ENCODE peak calls at places on chromosomes 16 and 17, in six cellular contexts. S is mucosa of gallbladder, I is left kidney, W is lower lobe of right lung, T is astrocyte of the spinal cord, O is MM.1S. G is an unnamed sample.

GRCh38 chr17:70658324-70658723 is 489.0 kb downstream of the KCNJ2 start:
- DNase-seq in S (no peak), I (peak), W (no peak), T (no peak), O (no peak), G (no peak)

GRCh38 chr17:17363638-17364337 is 60.6 kb downstream of the NT5M start:
- DNase-seq in S (no peak), I (no peak), W (peak), T (no peak), O (no peak), G (no peak)

GRCh38 chr17:77675816-77676799 is 282.4 kb upstream of the TNRC6C start:
- DNase-seq in S (peak), I (peak), W (no peak), T (no peak), O (no peak), G (no peak)

GRCh38 chr16:53061701-53062159 is 6.9 kb downstream of the CHD9 start:
- DNase-seq in S (no peak), I (no peak), W (peak), T (no peak), O (peak), G (no peak)

GRCh38 chr17:8832711-8833352 is 33.7 kb upstream of the MFSD6L start:
- DNase-seq in S (no peak), I (peak), W (peak), T (no peak), O (no peak), G (no peak)

GRCh38 chr16:66899310-66899944 is 19.1 kb downstream of the PDP2 start:
- DNase-seq in S (no peak), I (peak), W (peak), T (no peak), O (no peak), G (no peak)

GRCh38 chr16:68070811-68071546 is 14.2 kb upstream of the NFATC3 start:
- DNase-seq in S (no peak), I (peak), W (no peak), T (no peak), O (no peak), G (no peak)

GRCh38 chr17:49887086-49887743 is 39.3 kb upstream of the TAC4 start:
- DNase-seq in S (peak), I (peak), W (peak), T (no peak), O (no peak), G (peak)

GRCh38 chr17:50397111-50397918 is at the start of gene LRRC59:
- DNase-seq in S (peak), I (peak), W (peak), T (peak), O (peak), G (peak)

GRCh38 chr16:87431926-87432325 is 39.8 kb downstream of the MAP1LC3B start:
- DNase-seq in S (no peak), I (peak), W (no peak), T (peak), O (no peak), G (peak)

GRCh38 chr16:1428511-1428910 is 2.4 kb upstream of the PERCC1 start:
- DNase-seq in S (no peak), I (peak), W (no peak), T (no peak), O (no peak), G (no peak)

GRCh38 chr17:60128171-60128859 is 21.5 kb upstream of the CA4 start:
- DNase-seq in S (no peak), I (no peak), W (no peak), T (no peak), O (no peak), G (no peak)

GRCh38 chr16:17270683-17271109 is 200.1 kb downstream of the XYLT1 start:
- DNase-seq in S (peak), I (no peak), W (no peak), T (no peak), O (no peak), G (no peak)

GRCh38 chr16:19130852-19131808 is 17.4 kb downstream of the ITPRIPL2 start:
- DNase-seq in S (peak), I (peak), W (peak), T (peak), O (no peak), G (peak)

GRCh38 chr17:57519199-57519598 is 225.9 kb downstream of the CCDC182 start:
- DNase-seq in S (peak), I (peak), W (no peak), T (peak), O (no peak), G (peak)

GRCh38 chr16:11669380-11670146 is 1.3 kb downstream of the SNN start:
- DNase-seq in S (no peak), I (no peak), W (peak), T (no peak), O (no peak), G (no peak)

GRCh38 chr16:56777533-56777932 is 47.6 kb downstream of the NUP93 start:
- DNase-seq in S (no peak), I (no peak), W (no peak), T (no peak), O (no peak), G (peak)

GRCh38 chr17:47694018-47694817 is at the start of gene TBKBP1:
- DNase-seq in S (no peak), I (peak), W (peak), T (no peak), O (no peak), G (no peak)

GRCh38 chr17:27489045-27489715 is 32.9 kb downstream of the KSR1 start:
- DNase-seq in S (peak), I (no peak), W (peak), T (peak), O (no peak), G (peak)

GRCh38 chr17:47145351-47145750 is 43.7 kb downstream of the CDC27 start:
- DNase-seq in S (no peak), I (no peak), W (no peak), T (no peak), O (no peak), G (no peak)

GRCh38 chr16:84136331-84137125 is 8.4 kb downstream of the HSDL1 start:
- DNase-seq in S (no peak), I (peak), W (no peak), T (peak), O (no peak), G (no peak)

GRCh38 chr17:50027639-50028206 is 28.2 kb upstream of the ITGA3 start:
- DNase-seq in S (peak), I (peak), W (peak), T (peak), O (no peak), G (peak)

GRCh38 chr16:65229191-65229662 is 107.4 kb upstream of the CDH11 start:
- DNase-seq in S (no peak), I (no peak), W (no peak), T (no peak), O (no peak), G (no peak)

GRCh38 chr16:27625050-27625697 is 75.2 kb downstream of the KATNIP start:
- DNase-seq in S (no peak), I (peak), W (no peak), T (peak), O (no peak), G (no peak)

GRCh38 chr17:61157246-61157887 is 242.3 kb upstream of the TBX2 start:
- DNase-seq in S (no peak), I (peak), W (no peak), T (peak), O (no peak), G (no peak)

GRCh38 chr16:71927383-71927782 is 32.1 kb downstream of the IST1 start:
- DNase-seq in S (peak), I (no peak), W (no peak), T (peak), O (no peak), G (peak)

GRCh38 chr16:17529982-17530760 is 59.4 kb upstream of the XYLT1 start:
- DNase-seq in S (no peak), I (no peak), W (no peak), T (no peak), O (peak), G (no peak)

GRCh38 chr17:74861554-74862107 is 1.9 kb upstream of the GRIN2C start:
- DNase-seq in S (no peak), I (no peak), W (no peak), T (no peak), O (no peak), G (no peak)

GRCh38 chr16:12210258-12210880 is 233.8 kb downstream of the SNX29 start:
- DNase-seq in S (no peak), I (no peak), W (no peak), T (no peak), O (no peak), G (no peak)

GRCh38 chr16:85202051-85202601 is 89.9 kb upstream of the CIBAR2 start:
- DNase-seq in S (no peak), I (no peak), W (no peak), T (no peak), O (no peak), G (no peak)

GRCh38 chr16:22191966-22192260 is 14.2 kb upstream of the EEF2K start:
- DNase-seq in S (peak), I (peak), W (no peak), T (no peak), O (no peak), G (no peak)

GRCh38 chr16:57208926-57209325 is 22.8 kb downstream of the RSPRY1 start:
- DNase-seq in S (no peak), I (no peak), W (no peak), T (no peak), O (no peak), G (no peak)

GRCh38 chr17:40364121-40364861 is at the start of gene GJD3:
- DNase-seq in S (no peak), I (no peak), W (no peak), T (no peak), O (no peak), G (no peak)

GRCh38 chr17:82984751-82985435 is 94.5 kb upstream of the METRNL start:
- DNase-seq in S (no peak), I (peak), W (no peak), T (no peak), O (no peak), G (no peak)

GRCh38 chr16:68539704-68540370 is 746 bp downstream of the ZFP90 start:
- DNase-seq in S (no peak), I (peak), W (no peak), T (peak), O (no peak), G (peak)

GRCh38 chr16:75764154-75764768 is 38.0 kb upstream of the CPHXL start:
- DNase-seq in S (peak), I (peak), W (no peak), T (peak), O (peak), G (peak)

GRCh38 chr16:86614699-86615098 is 36.4 kb downstream of the FOXL1 start:
- DNase-seq in S (no peak), I (no peak), W (no peak), T (no peak), O (no peak), G (no peak)